ENCODE peak calls at places on chromosomes 3 and 15, in seven cellular contexts. One of them, this sample, is unnamed.

GRCh38 chr3:62073038-62073437 is 300.3 kb downstream of the FEZF2 start:
- DNase-seq in Daoy: no peak
- DNase-seq in GM23248: peak
- DNase-seq in NCI-H748 treated with DMSO at 0.1 percent for 48 hours: no peak
- DNase-seq in Right ventricle myocardium superior: no peak
- DNase-seq in MCF 10A: no peak
- DNase-seq in activated CD4-positive, CD25-positive, alpha-beta regulatory T cell: no peak
- DNase-seq in this sample: no peak

GRCh38 chr3:170419301-170420087 is 826 bp downstream of the CLDN11 start:
- DNase-seq in Daoy: no peak
- DNase-seq in GM23248: peak
- DNase-seq in NCI-H748 treated with DMSO at 0.1 percent for 48 hours: no peak
- DNase-seq in Right ventricle myocardium superior: no peak
- DNase-seq in MCF 10A: no peak
- DNase-seq in activated CD4-positive, CD25-positive, alpha-beta regulatory T cell: no peak
- DNase-seq in this sample: no peak

GRCh38 chr3:137768021-137768360 is 3.9 kb downstream of the SOX14 start:
- DNase-seq in Daoy: no peak
- DNase-seq in GM23248: no peak
- DNase-seq in NCI-H748 treated with DMSO at 0.1 percent for 48 hours: no peak
- DNase-seq in Right ventricle myocardium superior: no peak
- DNase-seq in MCF 10A: no peak
- DNase-seq in activated CD4-positive, CD25-positive, alpha-beta regulatory T cell: no peak
- DNase-seq in this sample: no peak

GRCh38 chr3:43949594-43949993 is 258.9 kb downstream of the ABHD5 start:
- DNase-seq in Daoy: no peak
- DNase-seq in GM23248: no peak
- DNase-seq in NCI-H748 treated with DMSO at 0.1 percent for 48 hours: no peak
- DNase-seq in Right ventricle myocardium superior: no peak
- DNase-seq in MCF 10A: no peak
- DNase-seq in activated CD4-positive, CD25-positive, alpha-beta regulatory T cell: no peak
- DNase-seq in this sample: no peak

GRCh38 chr3:52518723-52519444 is 14.8 kb downstream of the NT5DC2 start:
- DNase-seq in Daoy: no peak
- DNase-seq in GM23248: peak
- DNase-seq in NCI-H748 treated with DMSO at 0.1 percent for 48 hours: no peak
- DNase-seq in Right ventricle myocardium superior: no peak
- DNase-seq in MCF 10A: no peak
- DNase-seq in activated CD4-positive, CD25-positive, alpha-beta regulatory T cell: no peak
- DNase-seq in this sample: no peak

GRCh38 chr15:43285609-43286037 is 18.9 kb upstream of the TGM5 start:
- DNase-seq in Daoy: peak
- DNase-seq in GM23248: peak
- DNase-seq in NCI-H748 treated with DMSO at 0.1 percent for 48 hours: peak
- DNase-seq in Right ventricle myocardium superior: no peak
- DNase-seq in MCF 10A: peak
- DNase-seq in activated CD4-positive, CD25-positive, alpha-beta regulatory T cell: peak
- DNase-seq in this sample: peak

GRCh38 chr15:22918056-22918455 is 62.1 kb downstream of the CYFIP1 start:
- DNase-seq in Daoy: peak
- DNase-seq in GM23248: peak
- DNase-seq in NCI-H748 treated with DMSO at 0.1 percent for 48 hours: no peak
- DNase-seq in Right ventricle myocardium superior: no peak
- DNase-seq in MCF 10A: peak
- DNase-seq in activated CD4-positive, CD25-positive, alpha-beta regulatory T cell: no peak
- DNase-seq in this sample: peak

GRCh38 chr3:176953106-176954080 is 243.9 kb downstream of the TBL1XR1 start:
- DNase-seq in Daoy: peak
- DNase-seq in GM23248: peak
- DNase-seq in NCI-H748 treated with DMSO at 0.1 percent for 48 hours: no peak
- DNase-seq in Right ventricle myocardium superior: peak
- DNase-seq in MCF 10A: peak
- DNase-seq in activated CD4-positive, CD25-positive, alpha-beta regulatory T cell: no peak
- DNase-seq in this sample: peak

GRCh38 chr3:17494117-17494809 is 248.2 kb downstream of the TBC1D5 start:
- DNase-seq in Daoy: no peak
- DNase-seq in GM23248: no peak
- DNase-seq in NCI-H748 treated with DMSO at 0.1 percent for 48 hours: no peak
- DNase-seq in Right ventricle myocardium superior: no peak
- DNase-seq in MCF 10A: no peak
- DNase-seq in activated CD4-positive, CD25-positive, alpha-beta regulatory T cell: no peak
- DNase-seq in this sample: no peak

GRCh38 chr15:66085128-66085527 is 168.4 kb downstream of the MEGF11 start:
- DNase-seq in Daoy: no peak
- DNase-seq in GM23248: no peak
- DNase-seq in NCI-H748 treated with DMSO at 0.1 percent for 48 hours: no peak
- DNase-seq in Right ventricle myocardium superior: no peak
- DNase-seq in MCF 10A: peak
- DNase-seq in activated CD4-positive, CD25-positive, alpha-beta regulatory T cell: no peak
- DNase-seq in this sample: no peak

GRCh38 chr15:99954361-99955180 is 221.3 kb upstream of the LYSMD4 start:
- DNase-seq in Daoy: no peak
- DNase-seq in GM23248: no peak
- DNase-seq in NCI-H748 treated with DMSO at 0.1 percent for 48 hours: no peak
- DNase-seq in Right ventricle myocardium superior: no peak
- DNase-seq in MCF 10A: no peak
- DNase-seq in activated CD4-positive, CD25-positive, alpha-beta regulatory T cell: no peak
- DNase-seq in this sample: no peak

GRCh38 chr3:71583569-71584215 is at the start of gene FOXP1:
- DNase-seq in Daoy: peak
- DNase-seq in GM23248: peak
- DNase-seq in NCI-H748 treated with DMSO at 0.1 percent for 48 hours: peak
- DNase-seq in Right ventricle myocardium superior: peak
- DNase-seq in MCF 10A: peak
- DNase-seq in activated CD4-positive, CD25-positive, alpha-beta regulatory T cell: peak
- DNase-seq in this sample: peak

GRCh38 chr15:50996641-50997040 is 88.2 kb downstream of the AP4E1 start:
- DNase-seq in Daoy: no peak
- DNase-seq in GM23248: peak
- DNase-seq in NCI-H748 treated with DMSO at 0.1 percent for 48 hours: no peak
- DNase-seq in Right ventricle myocardium superior: no peak
- DNase-seq in MCF 10A: no peak
- DNase-seq in activated CD4-positive, CD25-positive, alpha-beta regulatory T cell: no peak
- DNase-seq in this sample: no peak

GRCh38 chr3:175777495-175777894 is 918.4 kb downstream of the NAALADL2 start:
- DNase-seq in Daoy: no peak
- DNase-seq in GM23248: peak
- DNase-seq in NCI-H748 treated with DMSO at 0.1 percent for 48 hours: no peak
- DNase-seq in Right ventricle myocardium superior: no peak
- DNase-seq in MCF 10A: no peak
- DNase-seq in activated CD4-positive, CD25-positive, alpha-beta regulatory T cell: no peak
- DNase-seq in this sample: no peak

GRCh38 chr15:88006146-88006545 is 250.4 kb downstream of the NTRK3 start:
- DNase-seq in Daoy: no peak
- DNase-seq in GM23248: no peak
- DNase-seq in NCI-H748 treated with DMSO at 0.1 percent for 48 hours: no peak
- DNase-seq in Right ventricle myocardium superior: no peak
- DNase-seq in MCF 10A: no peak
- DNase-seq in activated CD4-positive, CD25-positive, alpha-beta regulatory T cell: no peak
- DNase-seq in this sample: no peak